ENCODE peak calls at places on chromosome 3, in five cellular contexts. One of them, this sample, is unnamed.

GRCh38 chr3:98782826-98783500 is 19.8 kb downstream of the ST3GAL6 start:
- DNase-seq in H9: no peak
- DNase-seq in MM.1S: no peak
- DNase-seq in upper lobe of left lung: no peak
- DNase-seq in left ventricle myocardium inferior: no peak
- DNase-seq in this sample: no peak

GRCh38 chr3:63814300-63814699 is 4.8 kb upstream of the C3orf49 start:
- DNase-seq in H9: no peak
- DNase-seq in MM.1S: no peak
- DNase-seq in upper lobe of left lung: no peak
- DNase-seq in left ventricle myocardium inferior: no peak
- DNase-seq in this sample: no peak

GRCh38 chr3:122151480-122151879 is 32.0 kb upstream of the CASR start:
- DNase-seq in H9: no peak
- DNase-seq in MM.1S: no peak
- DNase-seq in upper lobe of left lung: no peak
- DNase-seq in left ventricle myocardium inferior: no peak
- DNase-seq in this sample: no peak

GRCh38 chr3:149577801-149578200 is 80.0 kb downstream of the WWTR1 start:
- DNase-seq in H9: no peak
- DNase-seq in MM.1S: no peak
- DNase-seq in upper lobe of left lung: no peak
- DNase-seq in left ventricle myocardium inferior: no peak
- DNase-seq in this sample: no peak

GRCh38 chr3:16203671-16204629 is 29.5 kb downstream of the GALNT15 start:
- DNase-seq in H9: no peak
- DNase-seq in MM.1S: no peak
- DNase-seq in upper lobe of left lung: no peak
- DNase-seq in left ventricle myocardium inferior: no peak
- DNase-seq in this sample: no peak

GRCh38 chr3:184730924-184731323 is 19.1 kb upstream of the MAGEF1 start:
- DNase-seq in H9: no peak
- DNase-seq in MM.1S: no peak
- DNase-seq in upper lobe of left lung: no peak
- DNase-seq in left ventricle myocardium inferior: no peak
- DNase-seq in this sample: no peak

GRCh38 chr3:151379083-151379734 is 5.3 kb downstream of the P2RY12 start:
- DNase-seq in H9: peak; percentile 65
- DNase-seq in MM.1S: peak; percentile 11
- DNase-seq in upper lobe of left lung: no peak
- DNase-seq in left ventricle myocardium inferior: no peak
- DNase-seq in this sample: no peak

GRCh38 chr3:175212896-175213295 is 353.8 kb downstream of the NAALADL2 start:
- DNase-seq in H9: no peak
- DNase-seq in MM.1S: no peak
- DNase-seq in upper lobe of left lung: no peak
- DNase-seq in left ventricle myocardium inferior: no peak
- DNase-seq in this sample: no peak

GRCh38 chr3:13352621-13353131 is 67.4 kb downstream of the NUP210 start:
- DNase-seq in H9: no peak
- DNase-seq in MM.1S: no peak
- DNase-seq in upper lobe of left lung: no peak
- DNase-seq in left ventricle myocardium inferior: no peak
- DNase-seq in this sample: no peak

GRCh38 chr3:81040107-81040506 is 721.3 kb downstream of the GBE1 start:
- DNase-seq in H9: no peak
- DNase-seq in MM.1S: no peak
- DNase-seq in upper lobe of left lung: no peak
- DNase-seq in left ventricle myocardium inferior: no peak
- DNase-seq in this sample: no peak

GRCh38 chr3:2856062-2856792 is 253.9 kb downstream of the IL5RA start:
- DNase-seq in H9: peak; percentile 30
- DNase-seq in MM.1S: no peak
- DNase-seq in upper lobe of left lung: no peak
- DNase-seq in left ventricle myocardium inferior: no peak
- DNase-seq in this sample: no peak

GRCh38 chr3:195808741-195809290 is 2.9 kb downstream of the MUC4 start:
- DNase-seq in H9: no peak
- DNase-seq in MM.1S: no peak
- DNase-seq in upper lobe of left lung: no peak
- DNase-seq in left ventricle myocardium inferior: no peak
- DNase-seq in this sample: no peak

GRCh38 chr3:149487598-149488197 is 13.2 kb downstream of the TM4SF4 start:
- DNase-seq in H9: peak; percentile 70
- DNase-seq in MM.1S: peak; percentile 38
- DNase-seq in upper lobe of left lung: no peak
- DNase-seq in left ventricle myocardium inferior: no peak
- DNase-seq in this sample: no peak

GRCh38 chr3:106673926-106674569 is 703.2 kb upstream of the CCDC54 start:
- DNase-seq in H9: no peak
- DNase-seq in MM.1S: no peak
- DNase-seq in upper lobe of left lung: no peak
- DNase-seq in left ventricle myocardium inferior: no peak
- DNase-seq in this sample: no peak

GRCh38 chr3:141237701-141238521 is 6.3 kb downstream of the PXYLP1 start:
- DNase-seq in H9: no peak
- DNase-seq in MM.1S: no peak
- DNase-seq in upper lobe of left lung: peak; percentile 85
- DNase-seq in left ventricle myocardium inferior: peak; percentile 76
- DNase-seq in this sample: peak; percentile 61

GRCh38 chr3:127168271-127168670 is 24.7 kb upstream of the PRR23E start:
- DNase-seq in H9: no peak
- DNase-seq in MM.1S: no peak
- DNase-seq in upper lobe of left lung: no peak
- DNase-seq in left ventricle myocardium inferior: peak; percentile 62
- DNase-seq in this sample: no peak

GRCh38 chr3:56468184-56469106 is at the start of gene ERC2:
- DNase-seq in H9: peak; percentile 94
- DNase-seq in MM.1S: no peak
- DNase-seq in upper lobe of left lung: peak; percentile 89
- DNase-seq in left ventricle myocardium inferior: peak; percentile 27
- DNase-seq in this sample: peak; percentile 79

GRCh38 chr3:141471160-141471559 is 15.7 kb upstream of the RASA2 start:
- DNase-seq in H9: no peak
- DNase-seq in MM.1S: no peak
- DNase-seq in upper lobe of left lung: no peak
- DNase-seq in left ventricle myocardium inferior: no peak
- DNase-seq in this sample: peak; percentile 88

GRCh38 chr3:152662157-152662556 is 172.8 kb upstream of the P2RY1 start:
- DNase-seq in H9: no peak
- DNase-seq in MM.1S: no peak
- DNase-seq in upper lobe of left lung: no peak
- DNase-seq in left ventricle myocardium inferior: no peak
- DNase-seq in this sample: no peak

GRCh38 chr3:117761992-117762944 is 1052.7 kb downstream of the TUSC7 start:
- DNase-seq in H9: no peak
- DNase-seq in MM.1S: no peak
- DNase-seq in upper lobe of left lung: no peak
- DNase-seq in left ventricle myocardium inferior: no peak
- DNase-seq in this sample: no peak

GRCh38 chr3:120416868-120417267 is 33.9 kb downstream of the FSTL1 start:
- DNase-seq in H9: no peak
- DNase-seq in MM.1S: no peak
- DNase-seq in upper lobe of left lung: no peak
- DNase-seq in left ventricle myocardium inferior: no peak
- DNase-seq in this sample: peak; percentile 63

GRCh38 chr3:197024881-197025735 is 4.5 kb downstream of the MELTF start:
- DNase-seq in H9: no peak
- DNase-seq in MM.1S: no peak
- DNase-seq in upper lobe of left lung: peak; percentile 73
- DNase-seq in left ventricle myocardium inferior: no peak
- DNase-seq in this sample: peak; percentile 43
- TF ChIP-seq CTCF in H9: no peak
- TF ChIP-seq CTCF in MM.1S: no peak
- TF ChIP-seq CTCF in upper lobe of left lung: no peak
- TF ChIP-seq CTCF in left ventricle myocardium inferior: no peak
- TF ChIP-seq CTCF in this sample: no peak

GRCh38 chr3:133494469-133494868 is 79.0 kb upstream of the CDV3 start:
- DNase-seq in H9: peak; percentile 80
- DNase-seq in MM.1S: no peak
- DNase-seq in upper lobe of left lung: no peak
- DNase-seq in left ventricle myocardium inferior: no peak
- DNase-seq in this sample: no peak
- H3K4me1 ChIP-seq in H9: no peaks in the 10 kb centered on the region
- H3K4me1 ChIP-seq in MM.1S: peaks cover 53% of the 10 kb centered on the region
- H3K4me1 ChIP-seq in upper lobe of left lung: no peaks in the 10 kb centered on the region
- H3K4me1 ChIP-seq in left ventricle myocardium inferior: no peaks in the 10 kb centered on the region
- H3K4me1 ChIP-seq in this sample: no peaks in the 10 kb centered on the region

DNA sequence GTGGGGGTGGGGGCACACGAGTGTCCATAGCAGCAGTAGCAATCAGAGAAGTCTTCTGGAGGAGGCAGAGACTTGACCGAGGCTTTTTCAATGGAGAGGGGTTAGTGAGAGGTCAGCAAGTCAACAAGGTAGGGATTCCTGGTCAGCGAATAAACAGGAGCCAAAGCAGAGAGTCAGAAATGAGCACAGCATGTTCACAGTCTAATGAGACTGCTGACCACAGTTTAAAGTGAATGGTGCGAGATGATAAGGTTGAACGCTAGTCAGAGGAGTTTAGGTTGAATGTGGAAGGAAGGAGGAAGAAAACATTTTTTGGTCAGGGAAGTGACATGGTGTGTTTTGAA is 4.3 kb upstream of the CACNA1D start:
- DNase-seq in H9: no peak
- DNase-seq in MM.1S: no peak
- DNase-seq in upper lobe of left lung: no peak
- DNase-seq in left ventricle myocardium inferior: no peak
- DNase-seq in this sample: no peak
- TF ChIP-seq CTCF in H9: no peak
- TF ChIP-seq CTCF in MM.1S: no peak
- TF ChIP-seq CTCF in upper lobe of left lung: no peak
- TF ChIP-seq CTCF in left ventricle myocardium inferior: no peak
- TF ChIP-seq CTCF in this sample: no peak

GRCh38 chr3:39910828-39911464 is 101.5 kb downstream of the MYRIP start:
- DNase-seq in H9: no peak
- DNase-seq in MM.1S: no peak
- DNase-seq in upper lobe of left lung: no peak
- DNase-seq in left ventricle myocardium inferior: no peak
- DNase-seq in this sample: no peak

GRCh38 chr3:39905788-39906187 is 96.4 kb downstream of the MYRIP start:
- DNase-seq in H9: no peak
- DNase-seq in MM.1S: no peak
- DNase-seq in upper lobe of left lung: no peak
- DNase-seq in left ventricle myocardium inferior: no peak
- DNase-seq in this sample: no peak

GRCh38 chr3:39911465-39912309 is 102.3 kb downstream of the MYRIP start:
- DNase-seq in H9: peak; percentile 66
- DNase-seq in MM.1S: no peak
- DNase-seq in upper lobe of left lung: no peak
- DNase-seq in left ventricle myocardium inferior: no peak
- DNase-seq in this sample: no peak

GRCh38 chr3:39907981-39908380 is 98.6 kb downstream of the MYRIP start:
- DNase-seq in H9: no peak
- DNase-seq in MM.1S: no peak
- DNase-seq in upper lobe of left lung: no peak
- DNase-seq in left ventricle myocardium inferior: peak; percentile 17
- DNase-seq in this sample: peak; percentile 46

GRCh38 chr3:39910135-39910534 is 100.7 kb downstream of the MYRIP start:
- DNase-seq in H9: no peak
- DNase-seq in MM.1S: no peak
- DNase-seq in upper lobe of left lung: no peak
- DNase-seq in left ventricle myocardium inferior: no peak
- DNase-seq in this sample: no peak
- H3K4me1 ChIP-seq in H9: no peaks in the 10 kb centered on the region
- H3K4me1 ChIP-seq in MM.1S: no peaks in the 10 kb centered on the region
- H3K4me1 ChIP-seq in upper lobe of left lung: no peaks in the 10 kb centered on the region
- H3K4me1 ChIP-seq in left ventricle myocardium inferior: peaks cover 17% of the 10 kb centered on the region
- H3K4me1 ChIP-seq in this sample: no peaks in the 10 kb centered on the region

DNA sequence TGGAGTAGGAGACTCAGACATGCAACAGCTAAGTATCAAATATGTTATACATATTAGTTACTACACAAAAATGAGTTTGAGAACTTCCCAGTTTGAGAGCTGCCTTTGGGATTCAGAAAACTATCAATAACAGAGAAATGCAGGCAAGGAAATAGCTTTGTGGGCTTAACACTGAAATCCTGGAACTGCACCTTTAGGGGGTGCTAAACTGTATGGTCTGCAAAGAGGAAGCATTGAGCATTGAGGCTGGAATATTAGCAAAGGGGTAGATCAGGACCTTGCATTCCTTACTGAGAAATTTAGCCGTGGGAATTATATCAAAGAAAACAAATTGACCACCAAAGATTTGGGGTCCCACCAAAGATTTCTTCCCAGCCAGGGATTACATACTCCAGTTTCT is 580.0 kb downstream of the ZNF385D start:
- DNase-seq in H9: peak; percentile 34
- DNase-seq in MM.1S: no peak
- DNase-seq in upper lobe of left lung: no peak
- DNase-seq in left ventricle myocardium inferior: no peak
- DNase-seq in this sample: no peak
- TF ChIP-seq CTCF in H9: peak; percentile 77
- TF ChIP-seq CTCF in MM.1S: peak; percentile 32
- TF ChIP-seq CTCF in upper lobe of left lung: no peak
- TF ChIP-seq CTCF in left ventricle myocardium inferior: peak; percentile 44
- TF ChIP-seq CTCF in this sample: no peak

GRCh38 chr3:172314616-172315015 is 133.6 kb downstream of the GHSR start:
- DNase-seq in H9: no peak
- DNase-seq in MM.1S: no peak
- DNase-seq in upper lobe of left lung: no peak
- DNase-seq in left ventricle myocardium inferior: no peak
- DNase-seq in this sample: no peak

GRCh38 chr3:172313671-172314070 is 134.6 kb downstream of the GHSR start:
- DNase-seq in H9: no peak
- DNase-seq in MM.1S: no peak
- DNase-seq in upper lobe of left lung: no peak
- DNase-seq in left ventricle myocardium inferior: no peak
- DNase-seq in this sample: no peak

GRCh38 chr3:172316758-172317157 is 131.5 kb downstream of the GHSR start:
- DNase-seq in H9: no peak
- DNase-seq in MM.1S: no peak
- DNase-seq in upper lobe of left lung: no peak
- DNase-seq in left ventricle myocardium inferior: no peak
- DNase-seq in this sample: no peak

GRCh38 chr3:172317481-172317880 is 130.8 kb downstream of the GHSR start:
- DNase-seq in H9: no peak
- DNase-seq in MM.1S: no peak
- DNase-seq in upper lobe of left lung: no peak
- DNase-seq in left ventricle myocardium inferior: no peak
- DNase-seq in this sample: no peak

DNA sequence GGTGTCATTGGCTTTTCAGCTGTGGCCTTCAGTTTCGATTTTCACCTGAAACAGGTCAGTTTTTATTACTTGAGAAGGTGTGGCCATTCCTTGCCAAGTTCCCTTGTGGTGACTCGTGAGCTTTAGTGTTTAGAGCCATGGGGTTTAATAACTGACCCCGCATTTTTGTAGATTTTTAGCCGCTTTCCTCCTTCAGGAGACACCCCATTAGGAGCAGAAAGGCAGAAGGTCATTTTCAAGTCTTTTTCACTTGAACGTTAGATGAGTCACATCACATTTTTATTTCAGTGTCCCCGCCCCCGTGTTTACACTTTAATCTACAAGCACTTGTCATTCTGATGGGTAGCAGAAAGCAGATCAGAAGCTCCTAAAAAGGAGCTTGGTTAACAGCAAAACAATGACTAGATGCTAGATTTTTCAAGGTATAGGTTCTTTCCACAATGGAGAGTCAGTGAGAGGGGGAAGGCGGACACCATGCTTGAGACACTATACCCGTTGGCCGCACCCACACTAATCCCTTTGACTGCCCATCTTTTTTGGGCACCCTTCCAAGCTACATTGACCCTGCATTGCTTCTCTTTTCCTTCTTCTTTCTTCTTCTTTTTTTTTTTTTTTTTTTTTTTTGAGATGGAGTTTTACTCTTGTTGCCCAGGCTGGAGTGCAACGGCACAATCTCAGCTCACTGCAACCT is 132.7 kb downstream of the GHSR start:
- DNase-seq in H9: no peak
- DNase-seq in MM.1S: peak; percentile 72
- DNase-seq in upper lobe of left lung: no peak
- DNase-seq in left ventricle myocardium inferior: no peak
- DNase-seq in this sample: peak; percentile 65
- H3K4me1 ChIP-seq in H9: no peaks in the 10 kb centered on the region
- H3K4me1 ChIP-seq in MM.1S: peaks cover 31% of the 10 kb centered on the region
- H3K4me1 ChIP-seq in upper lobe of left lung: peaks cover 17% of the 10 kb centered on the region
- H3K4me1 ChIP-seq in left ventricle myocardium inferior: peaks cover 94% of the 10 kb centered on the region
- H3K4me1 ChIP-seq in this sample: peaks cover 72% of the 10 kb centered on the region